ENCODE peak calls at places on chromosome 14, in six cellular contexts. One of them, this sample, is unnamed. For H3K9me3, the result is how much of the 10 kb centered on the place peaks cover.

GRCh38 chr14:101589486-101590015 is 28.3 kb downstream of the DIO3 start:
- DNase-seq in body of pancreas: no peak
- DNase-seq in neural progenitor cell: no peak
- DNase-seq in CD8-positive, alpha-beta memory T cell: no peak
- DNase-seq in heart right ventricle: no peak
- DNase-seq in stomach: no peak
- DNase-seq in this sample: no peak

GRCh38 chr14:35340616-35341453 is 48.7 kb downstream of the PSMA6 start:
- DNase-seq in body of pancreas: no peak
- DNase-seq in neural progenitor cell: no peak
- DNase-seq in CD8-positive, alpha-beta memory T cell: no peak
- DNase-seq in heart right ventricle: no peak
- DNase-seq in stomach: no peak
- DNase-seq in this sample: no peak

GRCh38 chr14:53927171-53927570 is 29.5 kb downstream of the BMP4 start:
- DNase-seq in body of pancreas: no peak
- DNase-seq in neural progenitor cell: no peak
- DNase-seq in CD8-positive, alpha-beta memory T cell: no peak
- DNase-seq in heart right ventricle: no peak
- DNase-seq in stomach: no peak
- DNase-seq in this sample: peak

GRCh38 chr14:64708148-64709004 is 4.2 kb downstream of the PLEKHG3 start:
- DNase-seq in body of pancreas: peak
- DNase-seq in neural progenitor cell: peak
- DNase-seq in CD8-positive, alpha-beta memory T cell: peak
- DNase-seq in heart right ventricle: peak
- DNase-seq in stomach: no peak
- DNase-seq in this sample: no peak

GRCh38 chr14:34912182-34912581 is 37.0 kb upstream of the BAZ1A start:
- DNase-seq in body of pancreas: no peak
- DNase-seq in neural progenitor cell: no peak
- DNase-seq in CD8-positive, alpha-beta memory T cell: no peak
- DNase-seq in heart right ventricle: no peak
- DNase-seq in stomach: no peak
- DNase-seq in this sample: no peak

GRCh38 chr14:101727611-101728010 is 33.9 kb upstream of the PPP2R5C start:
- DNase-seq in body of pancreas: no peak
- DNase-seq in neural progenitor cell: no peak
- DNase-seq in CD8-positive, alpha-beta memory T cell: no peak
- DNase-seq in heart right ventricle: no peak
- DNase-seq in stomach: no peak
- DNase-seq in this sample: no peak

GRCh38 chr14:100424504-100425453 is 101.6 kb downstream of the SLC25A47 start:
- DNase-seq in body of pancreas: no peak
- DNase-seq in neural progenitor cell: no peak
- DNase-seq in CD8-positive, alpha-beta memory T cell: no peak
- DNase-seq in heart right ventricle: no peak
- DNase-seq in stomach: no peak
- DNase-seq in this sample: no peak

GRCh38 chr14:33475623-33476022 is 475.3 kb downstream of the EGLN3 start:
- DNase-seq in body of pancreas: peak
- DNase-seq in neural progenitor cell: peak
- DNase-seq in CD8-positive, alpha-beta memory T cell: no peak
- DNase-seq in heart right ventricle: peak
- DNase-seq in stomach: peak
- DNase-seq in this sample: no peak

GRCh38 chr14:79134346-79134745 is 964.2 kb downstream of the NRXN3 start:
- DNase-seq in body of pancreas: no peak
- DNase-seq in neural progenitor cell: no peak
- DNase-seq in CD8-positive, alpha-beta memory T cell: no peak
- DNase-seq in heart right ventricle: no peak
- DNase-seq in stomach: no peak
- DNase-seq in this sample: no peak

GRCh38 chr14:97687944-97688625 is 890.9 kb downstream of the VRK1 start:
- DNase-seq in body of pancreas: no peak
- DNase-seq in neural progenitor cell: no peak
- DNase-seq in CD8-positive, alpha-beta memory T cell: no peak
- DNase-seq in heart right ventricle: no peak
- DNase-seq in stomach: no peak
- DNase-seq in this sample: no peak

GRCh38 chr14:52115286-52115685 is 46.4 kb upstream of the NID2 start:
- DNase-seq in body of pancreas: no peak
- DNase-seq in neural progenitor cell: no peak
- DNase-seq in CD8-positive, alpha-beta memory T cell: no peak
- DNase-seq in heart right ventricle: no peak
- DNase-seq in stomach: no peak
- DNase-seq in this sample: no peak

GRCh38 chr14:69501362-69501964 is 16.9 kb downstream of the PLEKHD1 start:
- DNase-seq in body of pancreas: no peak
- DNase-seq in neural progenitor cell: no peak
- DNase-seq in CD8-positive, alpha-beta memory T cell: no peak
- DNase-seq in heart right ventricle: peak
- DNase-seq in stomach: no peak
- DNase-seq in this sample: no peak

GRCh38 chr14:71776463-71777359 is 155.5 kb upstream of the RGS6 start:
- DNase-seq in body of pancreas: no peak
- DNase-seq in neural progenitor cell: peak
- DNase-seq in CD8-positive, alpha-beta memory T cell: no peak
- DNase-seq in heart right ventricle: no peak
- DNase-seq in stomach: no peak
- DNase-seq in this sample: no peak

GRCh38 chr14:45149602-45150001 is 13.9 kb downstream of the FANCM start:
- DNase-seq in body of pancreas: no peak
- DNase-seq in neural progenitor cell: no peak
- DNase-seq in CD8-positive, alpha-beta memory T cell: no peak
- DNase-seq in heart right ventricle: no peak
- DNase-seq in stomach: no peak
- DNase-seq in this sample: no peak

GRCh38 chr14:61119006-61119405 is 138.0 kb downstream of the SLC38A6 start:
- DNase-seq in body of pancreas: no peak
- DNase-seq in neural progenitor cell: peak
- DNase-seq in CD8-positive, alpha-beta memory T cell: no peak
- DNase-seq in heart right ventricle: no peak
- DNase-seq in stomach: no peak
- DNase-seq in this sample: no peak

GRCh38 chr14:75982724-75983358 is 1.0 kb upstream of the TGFB3 start:
- DNase-seq in body of pancreas: peak
- DNase-seq in neural progenitor cell: no peak
- DNase-seq in CD8-positive, alpha-beta memory T cell: no peak
- DNase-seq in heart right ventricle: peak
- DNase-seq in stomach: no peak
- DNase-seq in this sample: peak

GRCh38 chr14:77151245-77151644 is 9.7 kb upstream of the ZDHHC22 start:
- DNase-seq in body of pancreas: no peak
- DNase-seq in neural progenitor cell: peak
- DNase-seq in CD8-positive, alpha-beta memory T cell: no peak
- DNase-seq in heart right ventricle: no peak
- DNase-seq in stomach: no peak
- DNase-seq in this sample: no peak

GRCh38 chr14:68345738-68346137 is 447.1 kb downstream of the ZFP36L1 start:
- DNase-seq in body of pancreas: no peak
- DNase-seq in neural progenitor cell: no peak
- DNase-seq in CD8-positive, alpha-beta memory T cell: no peak
- DNase-seq in heart right ventricle: no peak
- DNase-seq in stomach: no peak
- DNase-seq in this sample: no peak
- H3K9me3 ChIP-seq in body of pancreas: under half
- H3K9me3 ChIP-seq in neural progenitor cell: under half
- H3K9me3 ChIP-seq in CD8-positive, alpha-beta memory T cell: under half
- H3K9me3 ChIP-seq in heart right ventricle: under half
- H3K9me3 ChIP-seq in stomach: under half
- H3K9me3 ChIP-seq in this sample: under half

GRCh38 chr14:105499256-105500035 is 8.4 kb downstream of the TEDC1 start:
- DNase-seq in body of pancreas: no peak
- DNase-seq in neural progenitor cell: no peak
- DNase-seq in CD8-positive, alpha-beta memory T cell: no peak
- DNase-seq in heart right ventricle: no peak
- DNase-seq in stomach: no peak
- DNase-seq in this sample: no peak

GRCh38 chr14:105500036-105500725 is 9.1 kb downstream of the TEDC1 start:
- DNase-seq in body of pancreas: no peak
- DNase-seq in neural progenitor cell: no peak
- DNase-seq in CD8-positive, alpha-beta memory T cell: no peak
- DNase-seq in heart right ventricle: no peak
- DNase-seq in stomach: no peak
- DNase-seq in this sample: no peak

GRCh38 chr14:105496831-105497591 is 6.0 kb downstream of the TEDC1 start:
- DNase-seq in body of pancreas: no peak
- DNase-seq in neural progenitor cell: no peak
- DNase-seq in CD8-positive, alpha-beta memory T cell: no peak
- DNase-seq in heart right ventricle: no peak
- DNase-seq in stomach: no peak
- DNase-seq in this sample: no peak

GRCh38 chr14:105497671-105498429 is 6.8 kb downstream of the TEDC1 start:
- DNase-seq in body of pancreas: no peak
- DNase-seq in neural progenitor cell: no peak
- DNase-seq in CD8-positive, alpha-beta memory T cell: no peak
- DNase-seq in heart right ventricle: no peak
- DNase-seq in stomach: no peak
- DNase-seq in this sample: no peak

GRCh38 chr14:105498430-105499255 is 7.6 kb downstream of the TEDC1 start:
- DNase-seq in body of pancreas: no peak
- DNase-seq in neural progenitor cell: no peak
- DNase-seq in CD8-positive, alpha-beta memory T cell: no peak
- DNase-seq in heart right ventricle: no peak
- DNase-seq in stomach: no peak
- DNase-seq in this sample: no peak
- H3K27ac ChIP-seq in body of pancreas: no peak
- H3K27ac ChIP-seq in neural progenitor cell: peak
- H3K27ac ChIP-seq in CD8-positive, alpha-beta memory T cell: no peak
- H3K27ac ChIP-seq in heart right ventricle: no peak
- H3K27ac ChIP-seq in stomach: no peak
- H3K27ac ChIP-seq in this sample: no peak

DNA sequence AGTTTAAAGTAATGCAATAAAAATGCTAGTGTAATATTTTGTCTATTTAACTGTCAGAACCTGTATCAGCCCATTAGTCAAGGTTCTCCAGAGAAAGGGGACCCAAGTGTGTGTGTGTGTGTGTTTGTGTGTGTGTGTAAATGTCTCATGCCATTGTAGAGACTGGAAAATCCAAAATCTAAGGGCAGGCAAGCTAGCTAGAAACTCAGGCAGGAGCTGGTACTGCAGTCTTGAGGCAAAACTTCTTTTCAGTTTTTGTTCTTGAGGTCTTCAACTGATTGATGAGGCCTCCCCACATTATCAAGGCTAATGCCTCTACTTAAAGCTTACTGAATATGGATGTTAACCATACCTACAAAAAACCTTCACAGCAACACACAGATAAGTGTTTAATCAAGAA is 126.7 kb downstream of the PRKD1 start:
- DNase-seq in body of pancreas: no peak
- DNase-seq in neural progenitor cell: no peak
- DNase-seq in CD8-positive, alpha-beta memory T cell: no peak
- DNase-seq in heart right ventricle: no peak
- DNase-seq in stomach: no peak
- DNase-seq in this sample: no peak
- H3K9me3 ChIP-seq in body of pancreas: under half
- H3K9me3 ChIP-seq in neural progenitor cell: under half
- H3K9me3 ChIP-seq in CD8-positive, alpha-beta memory T cell: under half
- H3K9me3 ChIP-seq in heart right ventricle: under half
- H3K9me3 ChIP-seq in stomach: under half
- H3K9me3 ChIP-seq in this sample: under half

GRCh38 chr14:85002846-85003245 is 527.1 kb upstream of the FLRT2 start:
- DNase-seq in body of pancreas: no peak
- DNase-seq in neural progenitor cell: no peak
- DNase-seq in CD8-positive, alpha-beta memory T cell: no peak
- DNase-seq in heart right ventricle: no peak
- DNase-seq in stomach: no peak
- DNase-seq in this sample: no peak

GRCh38 chr14:84998216-84998615 is 531.7 kb upstream of the FLRT2 start:
- DNase-seq in body of pancreas: no peak
- DNase-seq in neural progenitor cell: no peak
- DNase-seq in CD8-positive, alpha-beta memory T cell: no peak
- DNase-seq in heart right ventricle: no peak
- DNase-seq in stomach: no peak
- DNase-seq in this sample: no peak

GRCh38 chr14:85003805-85004204 is 526.1 kb upstream of the FLRT2 start:
- DNase-seq in body of pancreas: no peak
- DNase-seq in neural progenitor cell: no peak
- DNase-seq in CD8-positive, alpha-beta memory T cell: no peak
- DNase-seq in heart right ventricle: no peak
- DNase-seq in stomach: no peak
- DNase-seq in this sample: no peak
- H3K27ac ChIP-seq in body of pancreas: no peak
- H3K27ac ChIP-seq in neural progenitor cell: no peak
- H3K27ac ChIP-seq in CD8-positive, alpha-beta memory T cell: no peak
- H3K27ac ChIP-seq in heart right ventricle: no peak
- H3K27ac ChIP-seq in stomach: no peak
- H3K27ac ChIP-seq in this sample: no peak

GRCh38 chr14:93953263-93953662 is 23.1 kb downstream of the ASB2 start:
- DNase-seq in body of pancreas: no peak
- DNase-seq in neural progenitor cell: peak
- DNase-seq in CD8-positive, alpha-beta memory T cell: no peak
- DNase-seq in heart right ventricle: no peak
- DNase-seq in stomach: no peak
- DNase-seq in this sample: no peak

GRCh38 chr14:93956082-93956481 is 20.3 kb downstream of the ASB2 start:
- DNase-seq in body of pancreas: no peak
- DNase-seq in neural progenitor cell: no peak
- DNase-seq in CD8-positive, alpha-beta memory T cell: no peak
- DNase-seq in heart right ventricle: no peak
- DNase-seq in stomach: no peak
- DNase-seq in this sample: no peak

GRCh38 chr14:93953739-93954515 is 22.4 kb downstream of the ASB2 start:
- DNase-seq in body of pancreas: no peak
- DNase-seq in neural progenitor cell: no peak
- DNase-seq in CD8-positive, alpha-beta memory T cell: no peak
- DNase-seq in heart right ventricle: no peak
- DNase-seq in stomach: no peak
- DNase-seq in this sample: no peak

GRCh38 chr14:93954900-93955891 is 21.2 kb downstream of the ASB2 start:
- DNase-seq in body of pancreas: no peak
- DNase-seq in neural progenitor cell: no peak
- DNase-seq in CD8-positive, alpha-beta memory T cell: peak
- DNase-seq in heart right ventricle: no peak
- DNase-seq in stomach: no peak
- DNase-seq in this sample: no peak

DNA sequence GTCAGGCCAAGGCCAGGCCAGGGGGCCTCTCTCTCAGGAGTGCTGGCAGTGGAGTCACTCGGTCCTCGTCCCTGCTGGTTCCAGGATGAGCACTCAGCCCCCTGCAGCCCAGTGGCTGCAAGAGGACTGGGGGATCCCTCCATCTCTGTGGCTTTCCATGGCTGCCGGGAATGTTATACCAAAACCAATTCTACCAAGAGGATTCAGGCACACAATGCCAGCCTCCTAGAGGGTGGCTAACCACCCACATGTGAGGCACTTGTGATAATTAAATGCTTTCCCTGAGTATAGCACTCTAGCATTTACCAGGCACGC is 21.9 kb downstream of the ASB2 start:
- DNase-seq in body of pancreas: no peak
- DNase-seq in neural progenitor cell: no peak
- DNase-seq in CD8-positive, alpha-beta memory T cell: no peak
- DNase-seq in heart right ventricle: no peak
- DNase-seq in stomach: no peak
- DNase-seq in this sample: no peak
- H3K9me3 ChIP-seq in body of pancreas: under half
- H3K9me3 ChIP-seq in neural progenitor cell: under half
- H3K9me3 ChIP-seq in CD8-positive, alpha-beta memory T cell: under half
- H3K9me3 ChIP-seq in heart right ventricle: under half
- H3K9me3 ChIP-seq in stomach: under half
- H3K9me3 ChIP-seq in this sample: under half